ENCODE peak calls at places on chromosomes 5 and 9, in six cellular contexts. E, W, R, I, K and V are unnamed samples.

GRCh38 chr5:137450759-137451158 is 48.4 kb downstream of the SPOCK1 start:
- DNase-seq in E (no peak), W (no peak), R (no peak), I (no peak), K (no peak), V (no peak)

GRCh38 chr5:132771559-132771998 is 5.5 kb downstream of the SEPTIN8 start:
- DNase-seq in E (no peak), W (no peak), R (no peak), I (peak), K (no peak), V (peak)

GRCh38 chr5:107219993-107220392 is 450.7 kb downstream of the EFNA5 start:
- DNase-seq in E (no peak), W (no peak), R (no peak), I (no peak), K (no peak), V (no peak)

GRCh38 chr5:1749346-1750124 is 50.1 kb downstream of the MRPL36 start:
- DNase-seq in E (no peak), W (no peak), R (peak), I (no peak), K (no peak), V (no peak)

GRCh38 chr5:68762201-68762600 is 331.6 kb upstream of the SLC30A5 start:
- DNase-seq in E (no peak), W (peak), R (no peak), I (no peak), K (no peak), V (no peak)

GRCh38 chr5:68456756-68457217 is 241.2 kb downstream of the PIK3R1 start:
- DNase-seq in E (peak), W (peak), R (peak), I (no peak), K (no peak), V (peak)

GRCh38 chr5:137372386-137373160 is 126.6 kb downstream of the SPOCK1 start:
- DNase-seq in E (no peak), W (peak), R (no peak), I (no peak), K (no peak), V (no peak)

GRCh38 chr5:126490167-126490937 is 67.1 kb downstream of the GRAMD2B start:
- DNase-seq in E (no peak), W (no peak), R (no peak), I (no peak), K (peak), V (no peak)

GRCh38 chr5:72235725-72236124 is 84.3 kb downstream of the MRPS27 start:
- DNase-seq in E (no peak), W (no peak), R (no peak), I (no peak), K (no peak), V (no peak)

GRCh38 chr9:93286252-93287188 is 102.6 kb downstream of the WNK2 start:
- DNase-seq in E (no peak), W (no peak), R (no peak), I (no peak), K (no peak), V (no peak)

GRCh38 chr9:93960221-93960970 is 5.2 kb upstream of the BARX1 start:
- DNase-seq in E (no peak), W (peak), R (no peak), I (no peak), K (no peak), V (no peak)

GRCh38 chr9:119343161-119343720 is 26.0 kb downstream of the BRINP1 start:
- DNase-seq in E (no peak), W (no peak), R (no peak), I (no peak), K (no peak), V (no peak)

GRCh38 chr5:145347026-145347616 is 488.0 kb downstream of the PRELID2 start:
- DNase-seq in E (no peak), W (peak), R (no peak), I (no peak), K (no peak), V (no peak)

GRCh38 chr5:172494630-172495505 is 40.5 kb upstream of the SH3PXD2B start:
- DNase-seq in E (no peak), W (no peak), R (no peak), I (no peak), K (no peak), V (no peak)

GRCh38 chr5:181283347-181283746 is 22.4 kb upstream of the TRIM52 start:
- DNase-seq in E (no peak), W (no peak), R (no peak), I (no peak), K (no peak), V (no peak)

GRCh38 chr5:124956471-124957029 is 210.1 kb upstream of the ZNF608 start:
- DNase-seq in E (no peak), W (no peak), R (no peak), I (no peak), K (peak), V (no peak)

GRCh38 chr5:136028782-136029742 is at the start of gene TGFBI:
- DNase-seq in E (peak), W (peak), R (peak), I (peak), K (no peak), V (peak)

DNA sequence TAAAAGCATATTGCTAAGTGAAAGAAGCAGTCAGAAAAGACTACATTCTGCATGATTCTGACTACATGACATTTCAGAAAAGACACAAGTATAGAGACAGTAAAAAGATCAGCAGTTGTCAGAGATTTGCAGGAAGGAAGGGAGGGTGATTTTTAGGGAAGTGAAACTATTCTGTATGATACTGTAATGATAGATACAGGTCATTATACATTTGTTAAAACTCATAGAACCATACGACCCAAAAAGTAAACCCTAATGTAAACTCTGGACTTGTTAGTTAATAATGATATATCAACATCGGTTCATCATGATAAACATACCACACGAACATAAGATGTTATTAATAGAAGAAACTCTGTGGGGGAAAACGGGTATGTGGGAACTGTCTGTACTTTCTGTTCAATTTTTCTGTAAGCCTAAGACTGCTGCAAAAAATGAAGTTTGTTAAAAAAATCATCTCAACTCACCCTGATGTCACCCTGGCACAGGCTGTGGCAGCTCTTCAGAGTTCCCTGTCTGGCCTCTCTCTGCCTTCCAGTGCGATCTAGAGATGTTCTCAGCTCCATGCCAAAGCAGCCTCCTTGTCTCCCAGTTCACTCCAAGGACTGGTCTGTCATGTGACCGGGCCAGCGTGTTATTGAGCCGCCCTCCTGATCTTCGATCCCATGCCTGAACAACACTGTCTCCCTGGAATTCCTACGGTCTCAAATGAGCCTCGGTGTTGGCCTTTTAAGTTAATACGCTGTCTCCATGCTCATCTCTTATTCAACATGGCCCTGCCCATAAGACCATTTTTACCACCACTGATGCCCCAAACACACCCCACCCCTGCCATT is 35.4 kb downstream of the PRLR start:
- DNase-seq in E (no peak), W (no peak), R (no peak), I (no peak), K (no peak), V (no peak)
- H3K27ac ChIP-seq in E (no peak), W (no peak), R (no peak), I (no peak), K (no peak), V (no peak)

GRCh38 chr9:129849042-129849441 is 13.8 kb downstream of the USP20 start:
- DNase-seq in E (no peak), W (no peak), R (no peak), I (no peak), K (no peak), V (no peak)
- TF ChIP-seq CTCF in E (no peak), W (no peak), R (no peak), I (no peak), K (no peak), V (no peak)

GRCh38 chr5:42715791-42716190 is 40.8 kb upstream of the CCDC152 start:
- DNase-seq in E (no peak), W (peak), R (no peak), I (no peak), K (no peak), V (no peak)

GRCh38 chr5:42719034-42719433 is 37.6 kb upstream of the CCDC152 start:
- DNase-seq in E (no peak), W (no peak), R (no peak), I (no peak), K (no peak), V (no peak)

GRCh38 chr5:42721484-42721883 is 35.1 kb upstream of the CCDC152 start:
- DNase-seq in E (no peak), W (no peak), R (no peak), I (no peak), K (no peak), V (no peak)

GRCh38 chr5:42720242-42720641 is 36.4 kb upstream of the CCDC152 start:
- DNase-seq in E (no peak), W (no peak), R (no peak), I (no peak), K (no peak), V (no peak)

GRCh38 chr5:42718591-42718990 is 38.0 kb upstream of the CCDC152 start:
- DNase-seq in E (no peak), W (peak), R (no peak), I (no peak), K (no peak), V (no peak)
- H3K27ac ChIP-seq in E (no peak), W (no peak), R (no peak), I (no peak), K (no peak), V (no peak)

DNA sequence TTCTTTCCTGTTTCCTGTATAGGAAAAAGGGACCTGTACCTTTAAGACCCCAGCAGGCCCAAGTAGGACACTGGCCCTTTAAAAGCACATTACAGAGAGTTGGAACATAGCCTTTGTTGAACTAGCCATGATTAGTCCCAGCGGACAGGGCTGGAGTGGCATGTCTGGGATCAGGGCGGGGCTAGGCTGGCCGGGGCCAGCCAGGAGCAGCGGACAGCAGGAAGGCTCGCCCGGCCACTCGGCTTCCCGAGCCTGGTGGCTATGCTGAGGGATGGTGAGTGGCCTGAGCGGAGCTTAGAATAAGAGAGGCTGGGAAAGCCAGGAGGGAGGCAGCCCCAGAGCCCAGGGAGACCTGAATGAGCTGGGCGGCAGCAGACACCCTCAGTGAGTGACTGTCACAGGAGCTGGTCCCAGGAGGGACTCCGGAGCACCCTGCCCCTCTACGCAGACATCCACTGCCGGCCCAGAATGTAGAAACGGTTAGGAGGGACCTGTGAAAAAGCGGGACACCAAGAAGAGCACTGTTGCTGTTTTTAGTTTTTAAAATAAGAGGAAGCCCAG is 92.1 kb downstream of the DAB2IP start:
- DNase-seq in E (peak), W (peak), R (peak), I (peak), K (peak), V (peak)
- TF ChIP-seq CTCF in E (no peak), W (no peak), R (peak), I (peak), K (no peak), V (no peak)

GRCh38 chr5:154228696-154229095 is 38.2 kb downstream of the GALNT10 start:
- DNase-seq in E (no peak), W (no peak), R (no peak), I (no peak), K (no peak), V (no peak)
- H3K27ac ChIP-seq in E (no peak), W (no peak), R (no peak), I (no peak), K (no peak), V (no peak)

GRCh38 chr9:95462419-95463121 is 54.2 kb downstream of the PTCH1 start:
- DNase-seq in E (no peak), W (no peak), R (peak), I (peak), K (peak), V (peak)

GRCh38 chr9:95463145-95464060 is 53.4 kb downstream of the PTCH1 start:
- DNase-seq in E (no peak), W (no peak), R (no peak), I (no peak), K (no peak), V (no peak)

GRCh38 chr9:95459867-95460626 is 56.7 kb downstream of the PTCH1 start:
- DNase-seq in E (no peak), W (no peak), R (no peak), I (no peak), K (no peak), V (no peak)

GRCh38 chr9:95460627-95461164 is 56.1 kb downstream of the PTCH1 start:
- DNase-seq in E (no peak), W (no peak), R (no peak), I (no peak), K (no peak), V (no peak)

GRCh38 chr9:95461448-95462381 is 55.1 kb downstream of the PTCH1 start:
- DNase-seq in E (no peak), W (no peak), R (no peak), I (no peak), K (no peak), V (no peak)
- TF ChIP-seq CTCF in E (no peak), W (no peak), R (no peak), I (no peak), K (no peak), V (no peak)

GRCh38 chr9:95923794-95924193 is 48.3 kb downstream of the ERCC6L2 start:
- DNase-seq in E (no peak), W (peak), R (no peak), I (no peak), K (no peak), V (no peak)
- H3K27ac ChIP-seq in E (no peak), W (no peak), R (no peak), I (no peak), K (no peak), V (no peak)

GRCh38 chr9:123322771-123323481 is 33.1 kb upstream of the CRB2 start:
- DNase-seq in E (no peak), W (no peak), R (no peak), I (no peak), K (no peak), V (no peak)

GRCh38 chr9:123318961-123319421 is 37.0 kb upstream of the CRB2 start:
- DNase-seq in E (no peak), W (no peak), R (no peak), I (no peak), K (peak), V (no peak)

GRCh38 chr9:123321874-123322770 is 33.9 kb upstream of the CRB2 start:
- DNase-seq in E (no peak), W (no peak), R (no peak), I (no peak), K (no peak), V (no peak)

GRCh38 chr9:123319541-123320339 is 36.3 kb upstream of the CRB2 start:
- DNase-seq in E (no peak), W (no peak), R (no peak), I (no peak), K (no peak), V (no peak)

GRCh38 chr9:123320814-123321213 is 35.2 kb upstream of the CRB2 start:
- DNase-seq in E (no peak), W (no peak), R (no peak), I (no peak), K (no peak), V (no peak)
- TF ChIP-seq CTCF in E (no peak), W (no peak), R (no peak), I (no peak), K (no peak), V (no peak)